ENCODE peak calls at places on chromosomes 5 and 9, in eight cellular contexts. One of them, this sample, is unnamed.
A peak's percentile ranks its signal among the peaks of the same experiment; 100 is the strongest.

GRCh38 chr9:96513622-96514021 is 63.7 kb downstream of the HABP4 start:
- DNase-seq in activated CD8-positive, alpha-beta T cell treated with anti-CD3 and anti-CD28 coated beads for 36 hours: no peak
- DNase-seq in Calu3: no peak
- DNase-seq in mucosa of descending colon: no peak
- DNase-seq in progenitor cell of endocrine pancreas: no peak
- DNase-seq in coronary artery: no peak
- DNase-seq in stomach: no peak
- DNase-seq in colonic mucosa: no peak
- DNase-seq in this sample: no peak

GRCh38 chr5:153276151-153276550 is 214.3 kb upstream of the GRIA1 start:
- DNase-seq in Calu3: no peak
- DNase-seq in activated CD8-positive, alpha-beta T cell treated with anti-CD3 and anti-CD28 coated beads for 36 hours: peak; percentile 15
- DNase-seq in mucosa of descending colon: peak; percentile 6
- DNase-seq in progenitor cell of endocrine pancreas: peak; percentile 63
- DNase-seq in coronary artery: no peak
- DNase-seq in stomach: no peak
- DNase-seq in colonic mucosa: no peak
- DNase-seq in this sample: peak; percentile 11

GRCh38 chr5:126348855-126349635 is 74.2 kb upstream of the GRAMD2B start:
- DNase-seq in mucosa of descending colon: no peak
- DNase-seq in activated CD8-positive, alpha-beta T cell treated with anti-CD3 and anti-CD28 coated beads for 36 hours: no peak
- DNase-seq in coronary artery: no peak
- DNase-seq in progenitor cell of endocrine pancreas: no peak
- DNase-seq in stomach: no peak
- DNase-seq in colonic mucosa: no peak
- DNase-seq in Calu3: no peak
- DNase-seq in this sample: no peak

GRCh38 chr5:124605516-124605915 is 140.9 kb downstream of the ZNF608 start:
- DNase-seq in progenitor cell of endocrine pancreas: no peak
- DNase-seq in coronary artery: no peak
- DNase-seq in stomach: no peak
- DNase-seq in Calu3: no peak
- DNase-seq in activated CD8-positive, alpha-beta T cell treated with anti-CD3 and anti-CD28 coated beads for 36 hours: no peak
- DNase-seq in colonic mucosa: no peak
- DNase-seq in mucosa of descending colon: no peak
- DNase-seq in this sample: no peak

GRCh38 chr5:159814810-159815585 is 101.3 kb upstream of the ADRA1B start:
- DNase-seq in stomach: no peak
- DNase-seq in colonic mucosa: no peak
- DNase-seq in activated CD8-positive, alpha-beta T cell treated with anti-CD3 and anti-CD28 coated beads for 36 hours: no peak
- DNase-seq in progenitor cell of endocrine pancreas: no peak
- DNase-seq in coronary artery: no peak
- DNase-seq in Calu3: no peak
- DNase-seq in mucosa of descending colon: no peak
- DNase-seq in this sample: no peak

GRCh38 chr5:23730023-23730422 is 222.6 kb downstream of the PRDM9 start:
- DNase-seq in stomach: no peak
- DNase-seq in progenitor cell of endocrine pancreas: no peak
- DNase-seq in coronary artery: no peak
- DNase-seq in Calu3: no peak
- DNase-seq in colonic mucosa: no peak
- DNase-seq in activated CD8-positive, alpha-beta T cell treated with anti-CD3 and anti-CD28 coated beads for 36 hours: no peak
- DNase-seq in mucosa of descending colon: no peak
- DNase-seq in this sample: no peak

GRCh38 chr5:158898185-158899177 is 201.2 kb downstream of the EBF1 start:
- DNase-seq in activated CD8-positive, alpha-beta T cell treated with anti-CD3 and anti-CD28 coated beads for 36 hours: no peak
- DNase-seq in mucosa of descending colon: no peak
- DNase-seq in coronary artery: no peak
- DNase-seq in progenitor cell of endocrine pancreas: no peak
- DNase-seq in colonic mucosa: no peak
- DNase-seq in Calu3: no peak
- DNase-seq in stomach: no peak
- DNase-seq in this sample: peak; percentile 46

GRCh38 chr9:136410500-136411287 is at the start of the genes ENTR1 and PMPCA:
- DNase-seq in progenitor cell of endocrine pancreas: peak; percentile 75
- DNase-seq in coronary artery: peak; percentile 92
- DNase-seq in mucosa of descending colon: peak; percentile 97
- DNase-seq in colonic mucosa: peak; percentile 96
- DNase-seq in stomach: peak; percentile 95
- DNase-seq in activated CD8-positive, alpha-beta T cell treated with anti-CD3 and anti-CD28 coated beads for 36 hours: peak; percentile 97
- DNase-seq in Calu3: peak; percentile 91
- DNase-seq in this sample: peak; percentile 99

GRCh38 chr9:137740311-137740710 is 121.5 kb downstream of the EHMT1 start:
- DNase-seq in colonic mucosa: no peak
- DNase-seq in mucosa of descending colon: no peak
- DNase-seq in Calu3: no peak
- DNase-seq in activated CD8-positive, alpha-beta T cell treated with anti-CD3 and anti-CD28 coated beads for 36 hours: no peak
- DNase-seq in progenitor cell of endocrine pancreas: no peak
- DNase-seq in coronary artery: no peak
- DNase-seq in stomach: no peak
- DNase-seq in this sample: no peak

GRCh38 chr9:37104183-37104889 is 16.0 kb upstream of the ZCCHC7 start:
- DNase-seq in mucosa of descending colon: no peak
- DNase-seq in Calu3: no peak
- DNase-seq in stomach: no peak
- DNase-seq in progenitor cell of endocrine pancreas: no peak
- DNase-seq in activated CD8-positive, alpha-beta T cell treated with anti-CD3 and anti-CD28 coated beads for 36 hours: peak; percentile 34
- DNase-seq in coronary artery: no peak
- DNase-seq in colonic mucosa: no peak
- DNase-seq in this sample: no peak

GRCh38 chr5:1199649-1200494 is 1.5 kb upstream of the SLC6A19 start:
- DNase-seq in progenitor cell of endocrine pancreas: no peak
- DNase-seq in mucosa of descending colon: peak; percentile 36
- DNase-seq in coronary artery: no peak
- DNase-seq in colonic mucosa: no peak
- DNase-seq in activated CD8-positive, alpha-beta T cell treated with anti-CD3 and anti-CD28 coated beads for 36 hours: peak; percentile 12
- DNase-seq in Calu3: no peak
- DNase-seq in stomach: no peak
- DNase-seq in this sample: no peak

GRCh38 chr9:132546148-132547051 is 36.0 kb upstream of the BARHL1 start:
- DNase-seq in stomach: no peak
- DNase-seq in progenitor cell of endocrine pancreas: peak; percentile 45
- DNase-seq in coronary artery: no peak
- DNase-seq in activated CD8-positive, alpha-beta T cell treated with anti-CD3 and anti-CD28 coated beads for 36 hours: peak; percentile 9
- DNase-seq in Calu3: peak; percentile 59
- DNase-seq in colonic mucosa: no peak
- DNase-seq in mucosa of descending colon: peak; percentile 21
- DNase-seq in this sample: no peak

GRCh38 chr9:21801683-21802417 is 586 bp upstream of the MTAP start:
- DNase-seq in coronary artery: peak; percentile 85
- DNase-seq in Calu3: peak; percentile 84
- DNase-seq in colonic mucosa: peak; percentile 71
- DNase-seq in progenitor cell of endocrine pancreas: peak; percentile 61
- DNase-seq in activated CD8-positive, alpha-beta T cell treated with anti-CD3 and anti-CD28 coated beads for 36 hours: peak; percentile 31
- DNase-seq in stomach: peak; percentile 75
- DNase-seq in mucosa of descending colon: peak; percentile 70
- DNase-seq in this sample: peak; percentile 22

GRCh38 chr9:125750656-125751035 is 3.5 kb downstream of the PBX3 start:
- DNase-seq in stomach: no peak
- DNase-seq in mucosa of descending colon: no peak
- DNase-seq in colonic mucosa: no peak
- DNase-seq in Calu3: no peak
- DNase-seq in coronary artery: no peak
- DNase-seq in activated CD8-positive, alpha-beta T cell treated with anti-CD3 and anti-CD28 coated beads for 36 hours: no peak
- DNase-seq in progenitor cell of endocrine pancreas: no peak
- DNase-seq in this sample: no peak

GRCh38 chr5:54217826-54218503 is 92.4 kb downstream of the ARL15 start:
- DNase-seq in coronary artery: no peak
- DNase-seq in stomach: peak; percentile 27
- DNase-seq in activated CD8-positive, alpha-beta T cell treated with anti-CD3 and anti-CD28 coated beads for 36 hours: peak; percentile 14
- DNase-seq in mucosa of descending colon: peak; percentile 70
- DNase-seq in colonic mucosa: peak; percentile 40
- DNase-seq in Calu3: peak; percentile 54
- DNase-seq in progenitor cell of endocrine pancreas: no peak
- DNase-seq in this sample: peak; percentile 17

GRCh38 chr5:138961221-138961620 is 86.1 kb upstream of the LRRTM2 start:
- DNase-seq in activated CD8-positive, alpha-beta T cell treated with anti-CD3 and anti-CD28 coated beads for 36 hours: no peak
- DNase-seq in colonic mucosa: no peak
- DNase-seq in coronary artery: no peak
- DNase-seq in mucosa of descending colon: no peak
- DNase-seq in Calu3: no peak
- DNase-seq in progenitor cell of endocrine pancreas: no peak
- DNase-seq in stomach: no peak
- DNase-seq in this sample: no peak

GRCh38 chr9:24939099-24939850 is 393.6 kb upstream of the IZUMO3 start:
- DNase-seq in colonic mucosa: no peak
- DNase-seq in activated CD8-positive, alpha-beta T cell treated with anti-CD3 and anti-CD28 coated beads for 36 hours: no peak
- DNase-seq in stomach: no peak
- DNase-seq in Calu3: no peak
- DNase-seq in coronary artery: no peak
- DNase-seq in mucosa of descending colon: no peak
- DNase-seq in progenitor cell of endocrine pancreas: no peak
- DNase-seq in this sample: no peak

GRCh38 chr9:133125706-133126696 is 5.0 kb upstream of the RALGDS start:
- DNase-seq in activated CD8-positive, alpha-beta T cell treated with anti-CD3 and anti-CD28 coated beads for 36 hours: peak; percentile 64
- DNase-seq in stomach: no peak
- DNase-seq in Calu3: no peak
- DNase-seq in coronary artery: no peak
- DNase-seq in mucosa of descending colon: no peak
- DNase-seq in colonic mucosa: no peak
- DNase-seq in progenitor cell of endocrine pancreas: no peak
- DNase-seq in this sample: peak; percentile 78

GRCh38 chr5:143594913-143595818 is 191.7 kb upstream of the NR3C1 start:
- DNase-seq in activated CD8-positive, alpha-beta T cell treated with anti-CD3 and anti-CD28 coated beads for 36 hours: no peak
- DNase-seq in coronary artery: no peak
- DNase-seq in Calu3: peak; percentile 40
- DNase-seq in progenitor cell of endocrine pancreas: no peak
- DNase-seq in mucosa of descending colon: no peak
- DNase-seq in colonic mucosa: no peak
- DNase-seq in stomach: no peak
- DNase-seq in this sample: no peak

GRCh38 chr5:127969651-127970050 is 113.9 kb upstream of the SLC12A2 start:
- DNase-seq in Calu3: no peak
- DNase-seq in mucosa of descending colon: no peak
- DNase-seq in colonic mucosa: no peak
- DNase-seq in stomach: no peak
- DNase-seq in activated CD8-positive, alpha-beta T cell treated with anti-CD3 and anti-CD28 coated beads for 36 hours: no peak
- DNase-seq in progenitor cell of endocrine pancreas: no peak
- DNase-seq in coronary artery: no peak
- DNase-seq in this sample: peak; percentile 12

GRCh38 chr5:107067391-107067790 is 603.3 kb downstream of the EFNA5 start:
- DNase-seq in progenitor cell of endocrine pancreas: no peak
- DNase-seq in activated CD8-positive, alpha-beta T cell treated with anti-CD3 and anti-CD28 coated beads for 36 hours: no peak
- DNase-seq in colonic mucosa: no peak
- DNase-seq in coronary artery: peak; percentile 68
- DNase-seq in mucosa of descending colon: no peak
- DNase-seq in Calu3: no peak
- DNase-seq in stomach: no peak
- DNase-seq in this sample: no peak

GRCh38 chr5:91053733-91054010 is 329.4 kb downstream of the ARRDC3 start:
- DNase-seq in coronary artery: no peak
- DNase-seq in activated CD8-positive, alpha-beta T cell treated with anti-CD3 and anti-CD28 coated beads for 36 hours: no peak
- DNase-seq in mucosa of descending colon: no peak
- DNase-seq in progenitor cell of endocrine pancreas: no peak
- DNase-seq in Calu3: no peak
- DNase-seq in stomach: no peak
- DNase-seq in colonic mucosa: no peak
- DNase-seq in this sample: no peak

GRCh38 chr5:66796306-66797292 is 200.4 kb downstream of the MAST4 start:
- DNase-seq in coronary artery: no peak
- DNase-seq in stomach: no peak
- DNase-seq in mucosa of descending colon: no peak
- DNase-seq in activated CD8-positive, alpha-beta T cell treated with anti-CD3 and anti-CD28 coated beads for 36 hours: no peak
- DNase-seq in colonic mucosa: no peak
- DNase-seq in Calu3: peak; percentile 21
- DNase-seq in progenitor cell of endocrine pancreas: no peak
- DNase-seq in this sample: no peak

GRCh38 chr5:124395287-124395686 is 351.2 kb downstream of the ZNF608 start:
- DNase-seq in stomach: no peak
- DNase-seq in colonic mucosa: no peak
- DNase-seq in coronary artery: no peak
- DNase-seq in mucosa of descending colon: no peak
- DNase-seq in Calu3: no peak
- DNase-seq in activated CD8-positive, alpha-beta T cell treated with anti-CD3 and anti-CD28 coated beads for 36 hours: no peak
- DNase-seq in progenitor cell of endocrine pancreas: no peak
- DNase-seq in this sample: no peak

GRCh38 chr5:56516936-56517521 is 283.9 kb upstream of the ANKRD55 start:
- DNase-seq in coronary artery: no peak
- DNase-seq in stomach: peak; percentile 37
- DNase-seq in progenitor cell of endocrine pancreas: no peak
- DNase-seq in colonic mucosa: no peak
- DNase-seq in activated CD8-positive, alpha-beta T cell treated with anti-CD3 and anti-CD28 coated beads for 36 hours: no peak
- DNase-seq in Calu3: peak; percentile 67
- DNase-seq in mucosa of descending colon: peak; percentile 32
- DNase-seq in this sample: no peak

DNA sequence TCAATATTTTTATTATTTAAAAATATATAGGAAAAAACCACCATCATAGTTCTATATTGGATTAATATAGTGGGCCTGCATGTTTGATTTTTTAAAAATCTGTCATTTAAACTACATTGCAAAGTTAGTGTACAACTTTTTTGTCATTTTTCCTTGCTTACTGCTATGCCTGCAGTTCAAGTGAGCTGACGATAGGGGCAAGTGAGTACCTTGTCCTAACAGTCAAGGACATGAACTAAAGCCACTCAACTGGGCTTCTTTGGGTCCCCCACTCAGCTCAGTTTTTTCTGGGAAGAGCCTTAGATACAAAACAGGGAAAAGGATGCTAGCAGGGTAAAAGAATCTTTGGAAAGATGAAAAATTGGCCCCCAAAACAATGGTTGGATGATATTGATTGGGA is 269.9 kb downstream of the MAN2A1 start:
- DNase-seq in Calu3: no peak
- DNase-seq in mucosa of descending colon: no peak
- DNase-seq in coronary artery: no peak
- DNase-seq in progenitor cell of endocrine pancreas: no peak
- DNase-seq in colonic mucosa: no peak
- DNase-seq in activated CD8-positive, alpha-beta T cell treated with anti-CD3 and anti-CD28 coated beads for 36 hours: no peak
- DNase-seq in stomach: no peak
- DNase-seq in this sample: no peak
- TF ChIP-seq CTCF in Calu3: no peak
- TF ChIP-seq CTCF in mucosa of descending colon: no peak
- TF ChIP-seq CTCF in coronary artery: no peak
- TF ChIP-seq CTCF in progenitor cell of endocrine pancreas: peak; percentile 34
- TF ChIP-seq CTCF in colonic mucosa: no peak
- TF ChIP-seq CTCF in activated CD8-positive, alpha-beta T cell treated with anti-CD3 and anti-CD28 coated beads for 36 hours: no peak
- TF ChIP-seq CTCF in stomach: no peak
- TF ChIP-seq CTCF in this sample: no peak

GRCh38 chr9:35274988-35275387 is 113.2 kb downstream of the UNC13B start:
- DNase-seq in activated CD8-positive, alpha-beta T cell treated with anti-CD3 and anti-CD28 coated beads for 36 hours: no peak
- DNase-seq in colonic mucosa: no peak
- DNase-seq in coronary artery: no peak
- DNase-seq in progenitor cell of endocrine pancreas: no peak
- DNase-seq in stomach: no peak
- DNase-seq in mucosa of descending colon: no peak
- DNase-seq in Calu3: no peak
- DNase-seq in this sample: no peak
- TF ChIP-seq CTCF in activated CD8-positive, alpha-beta T cell treated with anti-CD3 and anti-CD28 coated beads for 36 hours: no peak
- TF ChIP-seq CTCF in colonic mucosa: no peak
- TF ChIP-seq CTCF in coronary artery: no peak
- TF ChIP-seq CTCF in progenitor cell of endocrine pancreas: no peak
- TF ChIP-seq CTCF in stomach: no peak
- TF ChIP-seq CTCF in mucosa of descending colon: no peak
- TF ChIP-seq CTCF in Calu3: no peak
- TF ChIP-seq CTCF in this sample: no peak

GRCh38 chr5:113330533-113331200 is 104.1 kb downstream of the TSSK1B start:
- DNase-seq in colonic mucosa: no peak
- DNase-seq in progenitor cell of endocrine pancreas: no peak
- DNase-seq in Calu3: peak; percentile 18
- DNase-seq in mucosa of descending colon: no peak
- DNase-seq in activated CD8-positive, alpha-beta T cell treated with anti-CD3 and anti-CD28 coated beads for 36 hours: no peak
- DNase-seq in stomach: no peak
- DNase-seq in coronary artery: no peak
- DNase-seq in this sample: peak; percentile 28
- TF ChIP-seq CTCF in colonic mucosa: no peak
- TF ChIP-seq CTCF in progenitor cell of endocrine pancreas: peak; percentile 65
- TF ChIP-seq CTCF in Calu3: no peak
- TF ChIP-seq CTCF in mucosa of descending colon: no peak
- TF ChIP-seq CTCF in activated CD8-positive, alpha-beta T cell treated with anti-CD3 and anti-CD28 coated beads for 36 hours: peak; percentile 61
- TF ChIP-seq CTCF in stomach: peak; percentile 24
- TF ChIP-seq CTCF in coronary artery: no peak
- TF ChIP-seq CTCF in this sample: peak; percentile 30

GRCh38 chr5:115601709-115602584 is at the start of gene TICAM2:
- DNase-seq in coronary artery: peak; percentile 79
- DNase-seq in progenitor cell of endocrine pancreas: peak; percentile 46
- DNase-seq in mucosa of descending colon: peak; percentile 69
- DNase-seq in stomach: peak; percentile 56
- DNase-seq in colonic mucosa: peak; percentile 74
- DNase-seq in Calu3: peak; percentile 49
- DNase-seq in activated CD8-positive, alpha-beta T cell treated with anti-CD3 and anti-CD28 coated beads for 36 hours: peak; percentile 78
- DNase-seq in this sample: peak; percentile 88
- TF ChIP-seq CTCF in coronary artery: no peak
- TF ChIP-seq CTCF in progenitor cell of endocrine pancreas: peak; percentile 48
- TF ChIP-seq CTCF in mucosa of descending colon: no peak
- TF ChIP-seq CTCF in stomach: peak; percentile 41
- TF ChIP-seq CTCF in colonic mucosa: peak; percentile 12
- TF ChIP-seq CTCF in Calu3: peak; percentile 30
- TF ChIP-seq CTCF in activated CD8-positive, alpha-beta T cell treated with anti-CD3 and anti-CD28 coated beads for 36 hours: no peak
- TF ChIP-seq CTCF in this sample: peak; percentile 29